ENCODE peak calls at places on chromosomes 13 and 19, in ten cellular contexts. M, A, O, Z, K, V, I, J, U and D are unnamed samples.
A peak's percentile ranks its signal among the peaks of the same experiment; 100 is the strongest.

GRCh38 chr13:24275041-24275440 is 34.3 kb upstream of the C1QTNF9 start:
- DNase-seq in M (peak; percentile 9), U (peak; percentile 26), O (no peak), I (no peak), K (no peak), Z (no peak), J (no peak), V (no peak), A (no peak), D (no peak)

GRCh38 chr19:2700660-2701360 is 1.7 kb downstream of the GNG7 start:
- DNase-seq in J (no peak), V (no peak), M (no peak), O (no peak), I (no peak), A (no peak), U (no peak), Z (no peak), K (peak; percentile 44), D (no peak)

GRCh38 chr19:51570962-51571575 is at the start of gene ZNF175:
- DNase-seq in M (peak; percentile 94), V (peak; percentile 96), A (peak; percentile 79), Z (peak; percentile 97), U (peak; percentile 93), J (peak; percentile 97), K (peak; percentile 95), I (peak; percentile 96), O (peak; percentile 97), D (peak; percentile 95)

GRCh38 chr19:18021121-18021755 is 13.3 kb downstream of the ARRDC2 start:
- DNase-seq in V (peak; percentile 88), Z (peak; percentile 81), J (peak; percentile 95), U (no peak), A (peak; percentile 81), O (peak; percentile 93), K (no peak), I (peak; percentile 87), M (peak; percentile 88), D (peak; percentile 76)

GRCh38 chr19:17255150-17255621 is 9.4 kb downstream of the USHBP1 start:
- DNase-seq in J (no peak), Z (no peak), M (no peak), V (no peak), A (no peak), U (peak; percentile 64), I (no peak), O (no peak), K (no peak), D (peak; percentile 60)

GRCh38 chr19:34662919-34663318 is 14.0 kb downstream of the SCGB2B2 start:
- DNase-seq in O (no peak), V (no peak), U (peak; percentile 74), Z (no peak), A (peak; percentile 64), I (no peak), K (peak; percentile 74), M (no peak), J (no peak), D (no peak)

GRCh38 chr13:105530468-105530867 is 1005.0 kb downstream of the EFNB2 start:
- DNase-seq in K (no peak), J (no peak), U (no peak), I (no peak), O (no peak), Z (no peak), M (no peak), A (no peak), V (no peak), D (no peak)

GRCh38 chr19:40091205-40092129 is 724 bp upstream of the ZNF780A start:
- DNase-seq in J (no peak), Z (no peak), A (no peak), I (no peak), O (no peak), M (no peak), V (no peak), U (no peak), K (peak; percentile 1), D (no peak)

GRCh38 chr13:75217949-75218348 is 264.0 kb downstream of the TBC1D4 start:
- DNase-seq in K (no peak), I (no peak), M (no peak), U (no peak), Z (no peak), V (peak; percentile 4), O (peak; percentile 40), J (no peak), A (no peak), D (no peak)

GRCh38 chr19:42433503-42434260 is 6.5 kb upstream of the LIPE start:
- DNase-seq in M (peak; percentile 80), J (peak; percentile 80), I (peak; percentile 97), A (peak; percentile 67), Z (peak; percentile 82), V (peak; percentile 14), O (peak; percentile 50), U (peak; percentile 93), K (peak; percentile 74), D (peak; percentile 64)

GRCh38 chr13:102580552-102581169 is 16.1 kb upstream of the TPP2 start:
- DNase-seq in J (no peak), Z (peak; percentile 45), V (peak; percentile 80), A (peak; percentile 20), K (peak; percentile 59), I (peak; percentile 55), O (peak; percentile 71), M (no peak), U (peak; percentile 68), D (no peak)

GRCh38 chr13:75151081-75151643 is 330.8 kb downstream of the TBC1D4 start:
- DNase-seq in Z (no peak), V (peak; percentile 52), M (no peak), O (peak; percentile 66), K (no peak), J (no peak), A (no peak), U (no peak), I (no peak), D (no peak)

GRCh38 chr13:49495783-49496762 is at the start of gene PHF11:
- DNase-seq in J (peak; percentile 92), O (peak; percentile 89), K (peak; percentile 94), A (peak; percentile 89), U (peak; percentile 89), Z (peak; percentile 74), I (peak; percentile 80), V (peak; percentile 76), M (peak; percentile 86), D (peak; percentile 87)
- H3K4me3 ChIP-seq in J (peak within 1 kb of the TSS; percentile 74), O (peak within 1 kb of the TSS; percentile 64), K (peak within 1 kb of the TSS; percentile 76), A (peak within 1 kb of the TSS; percentile 88), U (peak within 1 kb of the TSS; percentile 71), Z (peak within 1 kb of the TSS; percentile 49), I (peak within 1 kb of the TSS; percentile 61), V (peak within 1 kb of the TSS; percentile 56), M (peak within 1 kb of the TSS; percentile 50), D (peak within 1 kb of the TSS; percentile 67)

DNA sequence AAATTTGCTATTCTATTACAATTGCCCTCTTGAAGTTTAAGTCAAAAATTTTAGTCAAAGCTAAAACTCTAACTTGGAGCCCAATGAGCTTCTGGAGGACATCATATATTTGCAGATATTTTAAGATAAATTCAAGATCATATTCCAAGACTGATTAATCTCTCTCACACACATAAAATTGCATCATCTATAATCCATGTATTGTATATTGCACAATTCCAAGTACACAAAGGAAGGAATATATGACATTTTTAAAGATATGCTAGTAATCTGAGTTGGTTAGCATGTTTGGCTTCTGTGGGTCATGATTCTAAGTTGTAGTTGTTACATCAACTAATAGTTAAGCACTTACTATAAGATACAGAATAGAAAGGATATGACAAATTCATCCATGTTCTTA is 53.3 kb downstream of the KCNRG start:
- DNase-seq in A (no peak), M (no peak), O (no peak), I (no peak), Z (no peak), J (no peak), K (no peak), V (no peak), U (no peak), D (no peak)
- H3K36me3 ChIP-seq in A (no peaks in the 10 kb centered on the region), M (no peaks in the 10 kb centered on the region), O (no peaks in the 10 kb centered on the region), I (no peaks in the 10 kb centered on the region), Z (no peaks in the 10 kb centered on the region), J (no peaks in the 10 kb centered on the region), K (peaks cover 95% of the 10 kb centered on the region), V (peaks cover 14% of the 10 kb centered on the region), U (peaks cover 62% of the 10 kb centered on the region), D (no peaks in the 10 kb centered on the region)

GRCh38 chr13:113074876-113075275 is 30.7 kb upstream of the F7 start:
- DNase-seq in O (no peak), K (no peak), J (no peak), A (no peak), I (no peak), M (no peak), Z (no peak), U (no peak), V (no peak), D (no peak)

GRCh38 chr13:113074401-113074800 is 31.2 kb upstream of the F7 start:
- DNase-seq in M (no peak), J (no peak), A (no peak), I (no peak), Z (no peak), U (no peak), V (no peak), O (no peak), K (no peak), D (no peak)

GRCh38 chr13:113076681-113077401 is 28.8 kb upstream of the F7 start:
- DNase-seq in A (no peak), M (no peak), I (no peak), Z (no peak), U (no peak), O (no peak), K (no peak), V (no peak), J (no peak), D (no peak)

GRCh38 chr13:113073942-113074341 is 31.6 kb upstream of the F7 start:
- DNase-seq in A (no peak), Z (no peak), O (no peak), V (no peak), M (no peak), K (no peak), I (no peak), J (no peak), U (no peak), D (no peak)

DNA sequence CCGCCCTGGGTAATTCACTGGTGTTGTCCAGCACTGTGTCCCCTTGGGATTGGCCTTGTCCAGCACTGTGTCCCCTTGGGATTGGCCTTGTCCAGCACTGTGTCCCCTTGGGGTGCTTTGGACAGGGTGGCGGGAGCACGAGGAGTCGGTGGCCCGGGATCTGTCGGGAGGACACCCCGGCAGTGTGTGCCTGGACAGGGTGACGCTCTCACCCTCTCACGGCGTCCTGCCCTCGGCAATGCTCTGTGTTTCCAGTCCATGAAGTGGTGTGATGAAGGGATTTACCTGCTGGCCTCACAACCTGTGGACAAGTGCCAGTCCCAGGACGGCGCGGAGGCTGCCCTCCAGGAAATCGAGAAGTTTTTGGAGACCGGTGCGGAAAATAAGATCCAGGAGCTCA is 29.9 kb upstream of the F7 start:
- DNase-seq in M (no peak), Z (no peak), J (no peak), O (no peak), V (no peak), A (no peak), I (no peak), K (no peak), U (no peak), D (no peak)
- H3K4me1 ChIP-seq in M (no peaks in the 10 kb centered on the region), Z (no peaks in the 10 kb centered on the region), J (no peaks in the 10 kb centered on the region), O (no peaks in the 10 kb centered on the region), V (no peaks in the 10 kb centered on the region), A (no peaks in the 10 kb centered on the region), I (no peaks in the 10 kb centered on the region), K (no peaks in the 10 kb centered on the region), U (no peaks in the 10 kb centered on the region), D (no peaks in the 10 kb centered on the region)

DNA sequence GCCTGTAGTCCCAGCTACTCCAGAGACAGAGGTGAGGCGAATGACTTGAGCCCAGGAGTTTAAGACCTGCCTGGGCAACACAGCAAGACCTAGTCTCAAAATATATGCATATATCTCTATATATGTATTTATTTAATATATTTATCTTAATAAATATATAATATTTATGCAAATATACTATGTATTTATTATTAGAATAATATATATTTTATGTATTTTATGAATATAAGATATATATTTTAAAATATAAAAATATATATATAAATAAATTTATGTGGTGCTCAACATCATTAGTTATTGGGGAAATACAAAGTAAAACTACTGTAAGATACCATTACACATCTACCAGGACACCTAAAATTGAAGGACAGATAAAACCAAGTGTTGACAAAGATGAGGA is 58.1 kb upstream of the IPO5 start:
- DNase-seq in V (no peak), A (no peak), U (no peak), J (no peak), O (no peak), I (no peak), M (no peak), K (no peak), Z (no peak), D (no peak)
- H3K4me3 ChIP-seq in V (no peak overlapping the region), A (no peak overlapping the region), U (no peak overlapping the region), J (no peak overlapping the region), O (no peak overlapping the region), I (no peak overlapping the region), M (no peak overlapping the region), K (no peak overlapping the region), Z (no peak overlapping the region), D (no peak overlapping the region)